ENCODE peak calls at places on chromosome 14, in ten cellular contexts. P, I, F, X, H, E, Y, L, C and W are unnamed samples.

GRCh38 chr14:60658909-60659585 is 9.8 kb upstream of the SIX1 start:
- DNase-seq in P (no peak), I (no peak), F (no peak), X (no peak), H (no peak), E (no peak), Y (no peak), L (no peak), C (no peak), W (no peak)

GRCh38 chr14:33835677-33836076 is 115.2 kb downstream of the EGLN3 start:
- DNase-seq in P (no peak), I (no peak), F (no peak), X (no peak), H (no peak), E (no peak), Y (no peak), L (no peak), C (no peak), W (no peak)

GRCh38 chr14:92986254-92987147 is 63.6 kb downstream of the CHGA start:
- DNase-seq in P (peak; percentile 41), I (peak; percentile 53), F (peak; percentile 83), X (peak; percentile 39), H (no peak), E (peak; percentile 83), Y (peak; percentile 57), L (peak; percentile 72), C (peak; percentile 75), W (no peak)

GRCh38 chr14:53949201-53949600 is 7.4 kb downstream of the BMP4 start:
- DNase-seq in P (no peak), I (no peak), F (no peak), X (no peak), H (no peak), E (no peak), Y (no peak), L (no peak), C (no peak), W (no peak)

GRCh38 chr14:102234331-102235264 is 70.4 kb downstream of the MOK start:
- DNase-seq in P (no peak), I (no peak), F (no peak), X (no peak), H (peak; percentile 55), E (no peak), Y (no peak), L (no peak), C (no peak), W (no peak)

GRCh38 chr14:36973806-36974442 is 198.5 kb downstream of the SLC25A21 start:
- DNase-seq in P (no peak), I (no peak), F (no peak), X (no peak), H (no peak), E (no peak), Y (peak; percentile 82), L (no peak), C (no peak), W (no peak)

GRCh38 chr14:50786821-50787464 is 44.0 kb downstream of the NIN start:
- DNase-seq in P (no peak), I (no peak), F (no peak), X (no peak), H (no peak), E (no peak), Y (no peak), L (no peak), C (no peak), W (no peak)

GRCh38 chr14:60506985-60507829 is 1.7 kb upstream of the SIX6 start:
- DNase-seq in P (no peak), I (no peak), F (no peak), X (no peak), H (no peak), E (no peak), Y (no peak), L (no peak), C (no peak), W (no peak)

DNA sequence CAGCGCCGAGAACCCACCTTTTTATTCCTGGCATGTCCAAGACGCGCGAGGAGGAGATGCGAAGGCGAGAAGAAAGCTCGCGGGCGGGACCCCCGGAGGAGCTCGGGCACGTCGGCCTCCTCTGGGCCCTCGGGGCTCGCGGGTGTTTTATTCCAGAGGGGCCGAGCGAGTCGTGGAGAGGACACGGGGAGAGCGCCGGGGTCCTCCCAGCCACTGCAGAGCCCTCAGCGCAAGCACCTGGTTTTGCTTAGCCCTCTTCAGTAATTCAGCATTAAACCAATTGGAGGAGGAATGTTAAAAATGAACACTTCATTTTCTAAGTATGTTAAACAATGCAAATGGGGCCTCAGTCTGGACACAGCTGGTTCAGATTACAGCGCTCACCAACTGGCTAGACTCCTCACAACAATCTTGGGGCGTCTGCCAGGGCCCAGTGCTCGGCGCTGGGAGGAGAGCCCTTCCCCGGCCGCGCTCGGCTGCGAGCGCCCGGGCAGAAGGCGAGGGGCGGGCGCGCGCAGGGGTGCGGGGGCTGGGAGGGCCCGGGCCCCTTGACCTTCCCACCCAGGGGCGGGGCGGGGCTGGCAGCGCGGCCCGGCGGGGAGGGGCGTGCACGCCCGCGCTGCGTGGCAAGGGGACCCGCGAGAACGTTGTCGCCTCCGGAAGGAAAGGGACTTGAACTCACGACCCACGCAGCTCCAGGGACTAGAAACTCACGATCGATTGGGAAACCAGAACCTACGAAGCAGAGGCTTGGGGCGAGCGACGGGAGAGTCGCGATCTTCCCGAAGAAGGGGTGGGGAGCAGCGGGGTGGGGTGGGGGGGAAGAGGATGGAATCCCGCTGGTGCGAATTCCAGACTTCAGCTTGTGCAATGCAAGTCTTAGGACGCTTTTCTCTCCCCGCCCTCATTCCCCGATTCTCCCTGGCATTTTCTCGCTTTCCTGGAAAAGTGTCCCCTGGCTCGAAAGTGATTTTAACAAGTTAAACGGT is at the start of gene FBLN5:
- DNase-seq in P (peak; percentile 85), I (peak; percentile 76), F (no peak), X (peak; percentile 33), H (peak; percentile 22), E (peak; percentile 84), Y (peak; percentile 17), L (peak; percentile 60), C (peak; percentile 65), W (peak; percentile 7)
- TF ChIP-seq POLR2A in P (no peak), I (no peak), F (no peak), X (no peak), H (no peak), E (no peak), Y (no peak), L (no peak), C (peak; percentile 48), W (no peak)

GRCh38 chr14:99753225-99754140 is 39.7 kb upstream of the EML1 start:
- DNase-seq in P (no peak), I (no peak), F (no peak), X (no peak), H (no peak), E (no peak), Y (no peak), L (no peak), C (no peak), W (no peak)

GRCh38 chr14:99755629-99756603 is 37.3 kb upstream of the EML1 start:
- DNase-seq in P (peak; percentile 91), I (peak; percentile 89), F (peak; percentile 89), X (no peak), H (no peak), E (peak; percentile 95), Y (peak; percentile 82), L (peak; percentile 77), C (peak; percentile 75), W (peak; percentile 80)

GRCh38 chr14:99755068-99755405 is 38.2 kb upstream of the EML1 start:
- DNase-seq in P (no peak), I (no peak), F (no peak), X (no peak), H (no peak), E (no peak), Y (no peak), L (no peak), C (no peak), W (no peak)

GRCh38 chr14:99752486-99753121 is 40.6 kb upstream of the EML1 start:
- DNase-seq in P (no peak), I (no peak), F (no peak), X (no peak), H (no peak), E (no peak), Y (peak; percentile 47), L (no peak), C (no peak), W (no peak)

DNA sequence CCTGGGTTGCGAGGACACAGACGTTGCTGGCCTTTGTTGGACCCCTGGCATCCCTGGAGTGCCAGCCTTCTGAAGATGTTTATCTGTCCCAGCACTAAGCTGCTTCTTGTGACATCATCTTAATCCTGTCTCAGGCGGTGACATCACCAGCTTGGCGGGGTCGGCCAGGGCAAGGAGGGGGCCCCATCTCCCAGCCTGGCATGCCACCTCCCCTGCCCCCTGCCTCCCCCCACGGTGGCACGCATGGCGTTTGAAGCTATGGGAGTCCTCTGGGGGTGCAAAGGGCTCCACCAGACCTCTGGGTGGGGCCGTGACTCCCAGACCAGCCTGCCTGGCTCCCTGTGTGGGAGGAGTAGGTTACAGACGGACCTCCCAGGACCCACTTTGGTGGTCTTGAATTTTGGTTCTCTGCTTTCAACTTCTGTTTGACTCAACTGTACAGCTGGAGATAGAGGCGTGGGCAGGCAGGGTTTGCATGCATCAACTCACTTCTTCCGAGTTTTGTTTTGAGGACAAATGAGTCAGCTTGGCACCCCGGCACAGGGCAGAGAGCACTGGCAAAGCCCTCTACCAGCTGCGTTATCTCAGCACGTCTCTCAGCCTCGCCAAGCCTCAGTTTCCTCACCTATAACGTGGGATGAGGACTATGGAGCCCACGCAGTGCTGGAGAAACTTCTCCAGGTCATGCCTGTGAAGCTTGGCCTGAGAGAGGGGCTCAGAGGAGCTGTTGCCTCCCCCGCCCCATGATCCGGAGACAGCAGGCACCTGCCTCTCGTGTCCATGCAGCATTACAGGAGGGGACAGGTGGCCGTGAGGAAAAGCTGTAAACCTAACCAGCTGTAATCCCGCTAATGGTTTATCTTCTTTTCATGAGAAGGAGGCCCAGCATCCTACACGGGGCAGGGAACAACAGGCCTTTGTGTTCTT is 38.8 kb upstream of the EML1 start:
- DNase-seq in P (no peak), I (no peak), F (no peak), X (no peak), H (no peak), E (peak; percentile 74), Y (no peak), L (no peak), C (no peak), W (no peak)
- TF ChIP-seq POLR2A in P (no peak), I (no peak), F (no peak), X (no peak), H (no peak), E (no peak), Y (no peak), L (no peak), C (no peak), W (no peak)

GRCh38 chr14:24367506-24368214 is at the start of gene NFATC4:
- DNase-seq in P (peak; percentile 79), I (peak; percentile 93), F (peak; percentile 19), X (peak; percentile 56), H (peak; percentile 27), E (peak; percentile 95), Y (peak; percentile 61), L (peak; percentile 70), C (peak; percentile 62), W (peak; percentile 70)

GRCh38 chr14:24368215-24368561 is 204 bp downstream of the NFATC4 start:
- DNase-seq in P (no peak), I (no peak), F (no peak), X (no peak), H (no peak), E (no peak), Y (no peak), L (no peak), C (peak; percentile 28), W (no peak)

GRCh38 chr14:24369907-24370687 is 2.1 kb downstream of the NFATC4 start:
- DNase-seq in P (no peak), I (peak; percentile 59), F (no peak), X (no peak), H (no peak), E (no peak), Y (no peak), L (no peak), C (no peak), W (no peak)

GRCh38 chr14:24369463-24369862 is 1.5 kb downstream of the NFATC4 start:
- DNase-seq in P (peak; percentile 52), I (peak; percentile 66), F (no peak), X (no peak), H (no peak), E (no peak), Y (no peak), L (no peak), C (no peak), W (no peak)

GRCh38 chr14:24368562-24369252 is 723 bp downstream of the NFATC4 start:
- DNase-seq in P (peak; percentile 78), I (peak; percentile 91), F (no peak), X (no peak), H (peak; percentile 45), E (peak; percentile 89), Y (no peak), L (no peak), C (peak; percentile 34), W (peak; percentile 19)
- TF ChIP-seq POLR2A in P (no peak), I (peak; percentile 82), F (no peak), X (peak; percentile 19), H (no peak), E (no peak), Y (no peak), L (no peak), C (peak; percentile 12), W (no peak)

DNA sequence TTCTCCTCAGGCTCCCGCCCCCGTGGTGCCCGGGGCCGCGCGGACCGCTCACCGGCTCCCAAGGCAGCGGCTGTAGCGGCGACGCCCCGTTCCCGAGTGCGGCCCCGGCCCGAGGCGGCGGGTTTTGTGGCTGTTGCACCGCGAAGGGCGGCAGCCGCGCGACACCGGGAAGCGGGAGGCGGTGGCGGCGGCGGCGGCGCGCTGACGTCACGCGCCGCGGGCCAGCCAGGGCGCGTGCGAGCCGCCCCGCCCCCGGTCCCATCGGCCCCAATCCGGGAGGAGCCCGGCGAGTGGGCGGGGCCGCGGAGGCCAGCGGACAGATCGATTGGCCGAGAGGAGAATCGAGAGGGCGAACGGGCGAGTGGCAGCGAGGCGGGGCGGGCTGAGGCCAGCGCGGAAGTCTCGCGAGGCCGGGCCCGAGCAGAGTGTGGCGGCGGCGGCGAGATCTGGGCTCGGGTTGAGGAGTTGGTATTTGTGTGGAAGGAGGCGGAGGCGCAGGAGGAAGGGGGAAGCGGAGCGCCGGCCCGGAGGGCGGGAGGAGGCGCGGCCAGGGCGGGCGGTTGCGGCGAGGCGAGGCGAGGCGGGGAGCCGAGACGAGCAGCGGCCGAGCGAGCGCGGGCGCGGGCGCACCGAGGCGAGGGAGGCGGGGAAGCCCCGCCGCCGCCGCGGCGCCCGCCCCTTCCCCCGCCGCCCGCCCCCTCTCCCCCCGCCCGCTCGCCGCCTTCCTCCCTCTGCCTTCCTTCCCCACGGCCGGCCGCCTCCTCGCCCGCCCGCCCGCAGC is at the start of gene YY1:
- DNase-seq in P (peak; percentile 100), I (peak; percentile 100), F (peak; percentile 96), X (peak; percentile 98), H (peak; percentile 98), E (peak; percentile 99), Y (peak; percentile 98), L (peak; percentile 100), C (peak; percentile 99), W (peak; percentile 99)
- TF ChIP-seq POLR2A in P (no peak), I (peak; percentile 86), F (peak; percentile 57), X (peak; percentile 82), H (peak; percentile 84), E (peak; percentile 61), Y (peak; percentile 52), L (no peak), C (peak; percentile 78), W (peak; percentile 92)